ENCODE peak calls at places on chromosomes 11 and 22, in eight cellular contexts. C is right atrium auricular region; X is NCI-H1092 treated with DMSO at 0.1 percent for 48 hours; E is stimulated activated CD8-positive, alpha-beta memory T cell treated with anti-CD3 and anti-CD28 coated beads, Interleukin-12 subunit alpha, Interleukin-12 subunit beta, amount 100 ng/mL, for 1 hour; N is mucosa of gallbladder; D is mesothelial cell of epicardium; M is effector memory CD8-positive, alpha-beta T cell; S is GOT3. R is an unnamed sample.

GRCh38 chr11:77819921-77820564 is 479 bp downstream of the RSF1 start:
- DNase-seq in C (no peak), X (peak), E (no peak), N (peak), D (peak), M (peak), S (no peak), R (peak)

GRCh38 chr22:36758792-36759271 is 17.1 kb downstream of the IFT27 start:
- DNase-seq in C (no peak), X (no peak), E (no peak), N (no peak), D (no peak), M (no peak), S (no peak), R (peak)

GRCh38 chr22:39985383-39986045 is 9.2 kb upstream of the FAM83F start:
- DNase-seq in C (no peak), X (no peak), E (no peak), N (no peak), D (no peak), M (no peak), S (no peak), R (no peak)

GRCh38 chr22:36285545-36285944 is 32.6 kb downstream of the APOL1 start:
- DNase-seq in C (no peak), X (no peak), E (no peak), N (no peak), D (no peak), M (no peak), S (no peak), R (no peak)

GRCh38 chr11:27623945-27624523 is 76.2 kb downstream of the BDNF start:
- DNase-seq in C (no peak), X (no peak), E (no peak), N (no peak), D (no peak), M (no peak), S (no peak), R (no peak)

GRCh38 chr11:29781268-29781667 is 235.6 kb downstream of the KCNA4 start:
- DNase-seq in C (no peak), X (no peak), E (no peak), N (no peak), D (no peak), M (no peak), S (no peak), R (no peak)

GRCh38 chr11:19785265-19785664 is 72.6 kb downstream of the NAV2 start:
- DNase-seq in C (no peak), X (no peak), E (no peak), N (no peak), D (no peak), M (no peak), S (no peak), R (no peak)

GRCh38 chr11:47123094-47123493 is 53.6 kb downstream of the ARFGAP2 start:
- DNase-seq in C (no peak), X (no peak), E (no peak), N (no peak), D (no peak), M (no peak), S (no peak), R (no peak)

GRCh38 chr11:96061094-96061493 is 137.2 kb upstream of the MTMR2 start:
- DNase-seq in C (no peak), X (no peak), E (no peak), N (no peak), D (no peak), M (no peak), S (no peak), R (no peak)

GRCh38 chr11:66277475-66278391 is at the start of gene CNIH2:
- DNase-seq in C (no peak), X (peak), E (no peak), N (no peak), D (no peak), M (peak), S (no peak), R (no peak)

GRCh38 chr11:2169626-2170570 is 1.7 kb downstream of the TH start:
- DNase-seq in C (no peak), X (no peak), E (no peak), N (no peak), D (no peak), M (no peak), S (no peak), R (no peak)

GRCh38 chr11:133065847-133066485 is 466.3 kb downstream of the OPCML start:
- DNase-seq in C (no peak), X (no peak), E (no peak), N (no peak), D (no peak), M (no peak), S (no peak), R (no peak)

GRCh38 chr22:46578824-46579561 is 41.2 kb upstream of the GRAMD4 start:
- DNase-seq in C (peak), X (no peak), E (no peak), N (no peak), D (no peak), M (no peak), S (no peak), R (peak)

GRCh38 chr22:37538590-37539357 is 19.6 kb upstream of the CARD10 start:
- DNase-seq in C (peak), X (peak), E (peak), N (peak), D (peak), M (peak), S (peak), R (peak)

GRCh38 chr22:44335903-44336803 is 23.4 kb upstream of the SHISAL1 start:
- DNase-seq in C (no peak), X (no peak), E (no peak), N (no peak), D (no peak), M (no peak), S (no peak), R (no peak)

GRCh38 chr11:19810852-19811251 is 98.2 kb downstream of the NAV2 start:
- DNase-seq in C (no peak), X (no peak), E (no peak), N (no peak), D (no peak), M (no peak), S (no peak), R (no peak)

GRCh38 chr22:38754247-38755154 is 1.3 kb downstream of the SUN2 start:
- DNase-seq in C (peak), X (peak), E (no peak), N (peak), D (no peak), M (no peak), S (no peak), R (no peak)

GRCh38 chr22:44648821-44649566 is 53.0 kb upstream of the PRR5 start:
- DNase-seq in C (no peak), X (no peak), E (no peak), N (peak), D (no peak), M (no peak), S (no peak), R (no peak)

GRCh38 chr11:71429701-71430100 is 18.5 kb downstream of the DHCR7 start:
- DNase-seq in C (no peak), X (no peak), E (no peak), N (no peak), D (no peak), M (no peak), S (no peak), R (no peak)

GRCh38 chr22:38570841-38571364 is 920 bp upstream of the DMC1 start:
- DNase-seq in C (no peak), X (peak), E (peak), N (peak), D (no peak), M (peak), S (no peak), R (no peak)

GRCh38 chr11:47003180-47003877 is 66.8 kb downstream of the CSTPP1 start:
- DNase-seq in C (no peak), X (no peak), E (no peak), N (no peak), D (no peak), M (no peak), S (no peak), R (no peak)

GRCh38 chr11:122637538-122637937 is 18.0 kb upstream of the UBASH3B start:
- DNase-seq in C (no peak), X (no peak), E (no peak), N (no peak), D (no peak), M (no peak), S (no peak), R (no peak)

GRCh38 chr11:22879615-22880014 is 19.3 kb upstream of the CCDC179 start:
- DNase-seq in C (no peak), X (no peak), E (no peak), N (no peak), D (no peak), M (no peak), S (no peak), R (no peak)

GRCh38 chr11:79314906-79315689 is 125.7 kb downstream of the TENM4 start:
- DNase-seq in C (no peak), X (no peak), E (no peak), N (no peak), D (no peak), M (no peak), S (no peak), R (no peak)

GRCh38 chr11:128411812-128412211 is 175.5 kb downstream of the ETS1 start:
- DNase-seq in C (no peak), X (no peak), E (no peak), N (no peak), D (no peak), M (no peak), S (no peak), R (no peak)

GRCh38 chr11:9728058-9728457 is 64.2 kb downstream of the SWAP70 start:
- DNase-seq in C (no peak), X (no peak), E (no peak), N (no peak), D (no peak), M (no peak), S (no peak), R (no peak)

GRCh38 chr11:78560826-78561484 is 13.7 kb downstream of the NARS2 start:
- DNase-seq in C (no peak), X (no peak), E (no peak), N (no peak), D (no peak), M (no peak), S (no peak), R (no peak)

GRCh38 chr11:116703421-116703820 is 69.4 kb downstream of the BUD13 start:
- DNase-seq in C (no peak), X (peak), E (no peak), N (no peak), D (no peak), M (no peak), S (no peak), R (peak)

GRCh38 chr22:20199906-20200305 is 49.1 kb upstream of the CCDC188 start:
- DNase-seq in C (no peak), X (no peak), E (no peak), N (no peak), D (no peak), M (no peak), S (no peak), R (no peak)

GRCh38 chr22:43862074-43862881 is at the start of gene SULT4A1:
- DNase-seq in C (no peak), X (peak), E (no peak), N (no peak), D (no peak), M (no peak), S (no peak), R (no peak)

GRCh38 chr11:99781074-99781473 is 760.3 kb downstream of the CNTN5 start:
- DNase-seq in C (no peak), X (no peak), E (no peak), N (no peak), D (no peak), M (no peak), S (no peak), R (no peak)

GRCh38 chr11:10459029-10459970 is 4.2 kb downstream of the AMPD3 start:
- DNase-seq in C (no peak), X (no peak), E (peak), N (no peak), D (no peak), M (peak), S (no peak), R (no peak)

R was measured in RWPE2.